ENCODE peak calls at places on chromosomes 3 and 15, in seven cellular contexts. One of them, this sample, is unnamed.

GRCh38 chr15:26873846-26874245 is 7.0 kb downstream of the GABRA5 start:
- DNase-seq in endothelial cell: no peak
- DNase-seq in SW480: no peak
- DNase-seq in WTC11: no peak
- DNase-seq in activated T-helper 1 cell treated with anti-CD3 and anti-CD28 coated beads, Interleukin-2, amount 50 U/mL, for 16 hours: no peak
- DNase-seq in effector CD4-positive, alpha-beta T cell: no peak
- DNase-seq in stimulated activated CD8-positive, alpha-beta memory T cell treated with anti-CD3 and anti-CD28 coated beads, Interleukin-15, amount 100 ng/mL, for 1 hour: no peak
- DNase-seq in this sample: no peak

GRCh38 chr15:29734917-29735572 is 87.2 kb downstream of the TJP1 start:
- DNase-seq in endothelial cell: no peak
- DNase-seq in SW480: peak
- DNase-seq in WTC11: no peak
- DNase-seq in activated T-helper 1 cell treated with anti-CD3 and anti-CD28 coated beads, Interleukin-2, amount 50 U/mL, for 16 hours: no peak
- DNase-seq in effector CD4-positive, alpha-beta T cell: no peak
- DNase-seq in stimulated activated CD8-positive, alpha-beta memory T cell treated with anti-CD3 and anti-CD28 coated beads, Interleukin-15, amount 100 ng/mL, for 1 hour: no peak
- DNase-seq in this sample: no peak

GRCh38 chr15:59879506-59879905 is 124.6 kb upstream of the FOXB1 start:
- DNase-seq in endothelial cell: no peak
- DNase-seq in SW480: no peak
- DNase-seq in WTC11: no peak
- DNase-seq in activated T-helper 1 cell treated with anti-CD3 and anti-CD28 coated beads, Interleukin-2, amount 50 U/mL, for 16 hours: no peak
- DNase-seq in effector CD4-positive, alpha-beta T cell: no peak
- DNase-seq in stimulated activated CD8-positive, alpha-beta memory T cell treated with anti-CD3 and anti-CD28 coated beads, Interleukin-15, amount 100 ng/mL, for 1 hour: no peak
- DNase-seq in this sample: no peak

GRCh38 chr3:48558446-48559134 is 2.0 kb upstream of the PFKFB4 start:
- DNase-seq in endothelial cell: no peak
- DNase-seq in SW480: no peak
- DNase-seq in WTC11: no peak
- DNase-seq in activated T-helper 1 cell treated with anti-CD3 and anti-CD28 coated beads, Interleukin-2, amount 50 U/mL, for 16 hours: no peak
- DNase-seq in effector CD4-positive, alpha-beta T cell: no peak
- DNase-seq in stimulated activated CD8-positive, alpha-beta memory T cell treated with anti-CD3 and anti-CD28 coated beads, Interleukin-15, amount 100 ng/mL, for 1 hour: no peak
- DNase-seq in this sample: no peak

GRCh38 chr3:153958635-153959320 is 162.4 kb upstream of the ARHGEF26 start:
- DNase-seq in endothelial cell: no peak
- DNase-seq in SW480: peak
- DNase-seq in WTC11: no peak
- DNase-seq in activated T-helper 1 cell treated with anti-CD3 and anti-CD28 coated beads, Interleukin-2, amount 50 U/mL, for 16 hours: no peak
- DNase-seq in effector CD4-positive, alpha-beta T cell: no peak
- DNase-seq in stimulated activated CD8-positive, alpha-beta memory T cell treated with anti-CD3 and anti-CD28 coated beads, Interleukin-15, amount 100 ng/mL, for 1 hour: no peak
- DNase-seq in this sample: no peak

GRCh38 chr15:48221885-48222284 is 15.8 kb downstream of the SLC12A1 start:
- DNase-seq in endothelial cell: no peak
- DNase-seq in SW480: no peak
- DNase-seq in WTC11: no peak
- DNase-seq in activated T-helper 1 cell treated with anti-CD3 and anti-CD28 coated beads, Interleukin-2, amount 50 U/mL, for 16 hours: no peak
- DNase-seq in effector CD4-positive, alpha-beta T cell: no peak
- DNase-seq in stimulated activated CD8-positive, alpha-beta memory T cell treated with anti-CD3 and anti-CD28 coated beads, Interleukin-15, amount 100 ng/mL, for 1 hour: no peak
- DNase-seq in this sample: no peak

GRCh38 chr3:152203677-152204076 is 65.1 kb upstream of the MBNL1 start:
- DNase-seq in endothelial cell: no peak
- DNase-seq in SW480: no peak
- DNase-seq in WTC11: no peak
- DNase-seq in activated T-helper 1 cell treated with anti-CD3 and anti-CD28 coated beads, Interleukin-2, amount 50 U/mL, for 16 hours: no peak
- DNase-seq in effector CD4-positive, alpha-beta T cell: no peak
- DNase-seq in stimulated activated CD8-positive, alpha-beta memory T cell treated with anti-CD3 and anti-CD28 coated beads, Interleukin-15, amount 100 ng/mL, for 1 hour: no peak
- DNase-seq in this sample: no peak

GRCh38 chr3:185353823-185354614 is 8.9 kb upstream of the MAP3K13 start:
- DNase-seq in endothelial cell: peak
- DNase-seq in SW480: peak
- DNase-seq in WTC11: peak
- DNase-seq in activated T-helper 1 cell treated with anti-CD3 and anti-CD28 coated beads, Interleukin-2, amount 50 U/mL, for 16 hours: peak
- DNase-seq in effector CD4-positive, alpha-beta T cell: peak
- DNase-seq in stimulated activated CD8-positive, alpha-beta memory T cell treated with anti-CD3 and anti-CD28 coated beads, Interleukin-15, amount 100 ng/mL, for 1 hour: peak
- DNase-seq in this sample: peak

GRCh38 chr3:157290761-157291160 is 130.8 kb upstream of the CCNL1 start:
- DNase-seq in endothelial cell: no peak
- DNase-seq in SW480: no peak
- DNase-seq in WTC11: no peak
- DNase-seq in activated T-helper 1 cell treated with anti-CD3 and anti-CD28 coated beads, Interleukin-2, amount 50 U/mL, for 16 hours: no peak
- DNase-seq in effector CD4-positive, alpha-beta T cell: no peak
- DNase-seq in stimulated activated CD8-positive, alpha-beta memory T cell treated with anti-CD3 and anti-CD28 coated beads, Interleukin-15, amount 100 ng/mL, for 1 hour: no peak
- DNase-seq in this sample: no peak

GRCh38 chr15:92807971-92808571 is 92.1 kb upstream of the CHD2 start:
- DNase-seq in endothelial cell: no peak
- DNase-seq in SW480: peak
- DNase-seq in WTC11: no peak
- DNase-seq in activated T-helper 1 cell treated with anti-CD3 and anti-CD28 coated beads, Interleukin-2, amount 50 U/mL, for 16 hours: no peak
- DNase-seq in effector CD4-positive, alpha-beta T cell: no peak
- DNase-seq in stimulated activated CD8-positive, alpha-beta memory T cell treated with anti-CD3 and anti-CD28 coated beads, Interleukin-15, amount 100 ng/mL, for 1 hour: no peak
- DNase-seq in this sample: no peak

GRCh38 chr3:43869491-43869890 is 178.8 kb downstream of the ABHD5 start:
- DNase-seq in endothelial cell: no peak
- DNase-seq in SW480: no peak
- DNase-seq in WTC11: no peak
- DNase-seq in activated T-helper 1 cell treated with anti-CD3 and anti-CD28 coated beads, Interleukin-2, amount 50 U/mL, for 16 hours: no peak
- DNase-seq in effector CD4-positive, alpha-beta T cell: no peak
- DNase-seq in stimulated activated CD8-positive, alpha-beta memory T cell treated with anti-CD3 and anti-CD28 coated beads, Interleukin-15, amount 100 ng/mL, for 1 hour: no peak
- DNase-seq in this sample: no peak

GRCh38 chr15:83747718-83748110 is 93.8 kb downstream of the ADAMTSL3 start:
- DNase-seq in endothelial cell: no peak
- DNase-seq in SW480: no peak
- DNase-seq in WTC11: no peak
- DNase-seq in activated T-helper 1 cell treated with anti-CD3 and anti-CD28 coated beads, Interleukin-2, amount 50 U/mL, for 16 hours: no peak
- DNase-seq in effector CD4-positive, alpha-beta T cell: no peak
- DNase-seq in stimulated activated CD8-positive, alpha-beta memory T cell treated with anti-CD3 and anti-CD28 coated beads, Interleukin-15, amount 100 ng/mL, for 1 hour: no peak
- DNase-seq in this sample: no peak

GRCh38 chr3:55206000-55206399 is 278.1 kb upstream of the LRTM1 start:
- DNase-seq in endothelial cell: no peak
- DNase-seq in SW480: no peak
- DNase-seq in WTC11: no peak
- DNase-seq in activated T-helper 1 cell treated with anti-CD3 and anti-CD28 coated beads, Interleukin-2, amount 50 U/mL, for 16 hours: no peak
- DNase-seq in effector CD4-positive, alpha-beta T cell: no peak
- DNase-seq in stimulated activated CD8-positive, alpha-beta memory T cell treated with anti-CD3 and anti-CD28 coated beads, Interleukin-15, amount 100 ng/mL, for 1 hour: no peak
- DNase-seq in this sample: no peak

GRCh38 chr15:45777781-45778180 is 143.0 kb downstream of the SQOR start:
- DNase-seq in endothelial cell: no peak
- DNase-seq in SW480: no peak
- DNase-seq in WTC11: no peak
- DNase-seq in activated T-helper 1 cell treated with anti-CD3 and anti-CD28 coated beads, Interleukin-2, amount 50 U/mL, for 16 hours: no peak
- DNase-seq in effector CD4-positive, alpha-beta T cell: no peak
- DNase-seq in stimulated activated CD8-positive, alpha-beta memory T cell treated with anti-CD3 and anti-CD28 coated beads, Interleukin-15, amount 100 ng/mL, for 1 hour: no peak
- DNase-seq in this sample: no peak

GRCh38 chr3:195069501-195070251 is 201.3 kb downstream of the XXYLT1 start:
- DNase-seq in endothelial cell: no peak
- DNase-seq in SW480: no peak
- DNase-seq in WTC11: no peak
- DNase-seq in activated T-helper 1 cell treated with anti-CD3 and anti-CD28 coated beads, Interleukin-2, amount 50 U/mL, for 16 hours: no peak
- DNase-seq in effector CD4-positive, alpha-beta T cell: no peak
- DNase-seq in stimulated activated CD8-positive, alpha-beta memory T cell treated with anti-CD3 and anti-CD28 coated beads, Interleukin-15, amount 100 ng/mL, for 1 hour: no peak
- DNase-seq in this sample: no peak

GRCh38 chr3:41507336-41508062 is 308.2 kb downstream of the CTNNB1 start:
- DNase-seq in endothelial cell: no peak
- DNase-seq in SW480: peak
- DNase-seq in WTC11: no peak
- DNase-seq in activated T-helper 1 cell treated with anti-CD3 and anti-CD28 coated beads, Interleukin-2, amount 50 U/mL, for 16 hours: no peak
- DNase-seq in effector CD4-positive, alpha-beta T cell: no peak
- DNase-seq in stimulated activated CD8-positive, alpha-beta memory T cell treated with anti-CD3 and anti-CD28 coated beads, Interleukin-15, amount 100 ng/mL, for 1 hour: no peak
- DNase-seq in this sample: no peak

This sample was measured in T-helper 9 cell.